ENCODE peak calls at places on chromosomes 6 and 20, in four cellular contexts. O, T, R and Q are unnamed samples.

GRCh38 chr6:147173140-147173539 is 31.1 kb upstream of the STXBP5 start:
- DNase-seq in R (no peak), T (no peak), O (no peak), Q (no peak)

GRCh38 chr6:159908535-159908934 is 17.7 kb downstream of the MAS1 start:
- DNase-seq in T (no peak), O (no peak), R (no peak), Q (no peak)

GRCh38 chr20:24565952-24566351 is 96.5 kb downstream of the SYNDIG1 start:
- DNase-seq in R (no peak), T (no peak), O (no peak), Q (no peak)

GRCh38 chr6:129672883-129673631 is 36.9 kb downstream of the ARHGAP18 start:
- DNase-seq in O (no peak), T (peak; percentile 87), R (peak; percentile 39), Q (peak; percentile 78)

GRCh38 chr6:83868639-83869038 is 9.2 kb downstream of the CYB5R4 start:
- DNase-seq in R (peak; percentile 33), O (no peak), T (peak; percentile 73), Q (peak; percentile 10)

GRCh38 chr6:35719830-35720733 is 16.8 kb upstream of the ARMC12 start:
- DNase-seq in T (peak; percentile 68), O (no peak), R (no peak), Q (peak; percentile 32)

GRCh38 chr6:52877168-52877567 is 32.3 kb downstream of the GSTA3 start:
- DNase-seq in T (peak; percentile 92), O (no peak), R (peak; percentile 77), Q (no peak)

GRCh38 chr6:139369568-139370046 is 4.8 kb downstream of the CITED2 start:
- DNase-seq in R (peak; percentile 24), T (peak; percentile 75), O (no peak), Q (peak; percentile 86)

GRCh38 chr6:75337805-75338204 is 53.2 kb upstream of the TMEM30A start:
- DNase-seq in O (no peak), T (peak; percentile 19), R (no peak), Q (no peak)

GRCh38 chr6:75402296-75402695 is 91.3 kb downstream of the FILIP1 start:
- DNase-seq in O (no peak), R (peak; percentile 79), T (peak; percentile 83), Q (no peak)